ENCODE peak calls at places on chromosomes 12 and 14, in five cellular contexts. U is AG04450, E is fibroblast of lung, M is fibroblast of mammary gland, V is RWPE2. C is an unnamed sample.

GRCh38 chr12:5577239-5577638 is 145.3 kb downstream of the NTF3 start:
- DNase-seq in U (no peak), E (no peak), M (no peak), V (no peak), C (no peak)

GRCh38 chr12:46825526-46826414 is at the start of gene SLC38A4:
- DNase-seq in U (no peak), E (peak; percentile 36), M (peak; percentile 21), V (no peak), C (peak; percentile 64)

GRCh38 chr14:75232597-75232996 is 46.0 kb upstream of the FOS start:
- DNase-seq in U (no peak), E (no peak), M (no peak), V (no peak), C (no peak)

GRCh38 chr14:35414365-35414764 is 9.8 kb upstream of the NFKBIA start:
- DNase-seq in U (no peak), E (peak; percentile 71), M (no peak), V (no peak), C (peak; percentile 40)

GRCh38 chr14:58944226-58944769 is 244.2 kb upstream of the DAAM1 start:
- DNase-seq in U (no peak), E (peak; percentile 7), M (no peak), V (no peak), C (peak; percentile 21)

GRCh38 chr14:103185051-103186027 is 62.1 kb downstream of the TNFAIP2 start:
- DNase-seq in U (no peak), E (no peak), M (peak; percentile 53), V (no peak), C (peak; percentile 25)

GRCh38 chr12:129184066-129184695 is 330.9 kb downstream of the GLT1D1 start:
- DNase-seq in U (no peak), E (peak; percentile 27), M (no peak), V (no peak), C (no peak)

GRCh38 chr14:78240567-78240966 is 70.4 kb downstream of the NRXN3 start:
- DNase-seq in U (no peak), E (no peak), M (no peak), V (no peak), C (no peak)

GRCh38 chr14:62001988-62002387 is 239.8 kb downstream of the SNAPC1 start:
- DNase-seq in U (no peak), E (no peak), M (no peak), V (no peak), C (no peak)

DNA sequence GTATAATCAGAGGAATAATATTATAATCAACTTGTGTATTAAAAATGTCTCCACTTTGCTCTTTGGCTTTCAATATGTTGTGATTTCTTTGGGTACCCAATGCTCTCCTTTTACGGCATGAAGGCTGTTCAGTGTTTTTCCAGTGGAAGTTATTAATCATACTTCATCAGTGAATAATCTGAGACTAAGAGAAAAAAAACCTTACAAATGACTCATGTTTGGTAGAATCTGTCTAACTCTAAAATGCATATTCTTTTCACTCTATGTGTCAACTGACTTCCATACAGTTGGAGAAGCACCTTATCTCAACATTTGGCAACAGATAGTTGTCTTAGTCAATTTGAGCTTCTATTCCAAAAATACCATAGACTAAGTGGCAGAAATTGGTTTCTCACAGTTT is 82.2 kb downstream of the PTPRO start:
- DNase-seq in U (no peak), E (peak; percentile 72), M (peak; percentile 71), V (no peak), C (no peak)
- TF ChIP-seq CTCF in U (no peak), E (no peak), M (no peak), V (no peak), C (no peak)

DNA sequence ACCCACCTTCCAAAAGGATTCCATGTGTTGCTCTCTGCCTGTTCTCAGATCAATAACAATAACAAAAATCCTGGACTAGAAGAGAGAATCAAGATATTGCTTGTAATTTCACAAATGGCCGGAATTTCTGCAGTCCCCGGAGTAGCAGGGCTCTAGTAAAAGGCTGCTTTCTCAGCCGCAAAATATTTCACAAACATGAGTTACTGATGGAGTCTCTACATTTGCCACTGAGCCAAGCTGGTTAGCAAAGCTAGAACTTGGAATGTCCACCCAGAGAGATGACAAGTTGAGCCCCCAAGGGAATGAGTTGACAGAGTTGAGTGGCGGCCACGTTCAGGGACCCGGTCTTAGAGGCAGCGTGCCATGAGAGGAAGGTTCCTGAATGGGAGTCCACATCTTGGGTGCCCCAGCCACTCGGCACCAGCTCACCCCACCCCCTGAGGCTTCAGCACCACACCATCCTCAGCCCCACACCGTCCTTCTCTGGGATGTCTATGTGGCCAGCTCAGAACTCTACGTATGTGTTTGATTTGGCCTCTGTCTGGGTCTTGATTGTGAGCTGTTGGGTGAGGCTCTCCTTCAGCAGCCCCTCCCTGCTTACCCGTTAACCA is 15.9 kb downstream of the FBLN5 start:
- DNase-seq in U (no peak), E (no peak), M (no peak), V (no peak), C (no peak)
- H3K4me3 ChIP-seq in U (no peak overlapping the region), E (no peak overlapping the region), M (no peak overlapping the region), V (no peak overlapping the region), C (no peak overlapping the region)

GRCh38 chr12:17028348-17028747 is 422.4 kb upstream of the LMO3 start:
- DNase-seq in U (no peak), E (no peak), M (no peak), V (no peak), C (no peak)
- TF ChIP-seq CTCF in U (no peak), E (no peak), M (no peak), V (peak; percentile 24), C (no peak)

DNA sequence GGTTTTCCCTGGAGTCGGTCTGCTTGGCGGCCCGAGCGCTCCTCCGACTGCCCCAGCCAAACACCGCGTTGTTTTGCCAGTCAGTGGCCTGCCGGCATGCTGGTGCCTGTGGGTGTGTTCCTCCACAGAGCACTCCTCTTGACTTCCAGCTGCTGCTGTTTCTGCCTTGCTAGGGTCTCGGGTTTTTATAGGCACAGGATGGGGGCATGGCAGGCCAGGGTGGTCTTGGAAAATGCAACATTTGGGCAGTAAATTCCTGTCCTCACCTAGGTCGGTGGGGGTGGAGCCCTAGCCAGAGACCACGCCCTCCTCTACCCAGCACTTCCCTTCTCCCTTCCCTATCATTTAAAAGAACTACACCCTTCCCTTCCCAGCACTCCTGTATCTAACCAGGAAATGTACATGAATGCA is 34.7 kb upstream of the VASH1 start:
- DNase-seq in U (no peak), E (no peak), M (no peak), V (no peak), C (no peak)
- H3K4me3 ChIP-seq in U (no peak overlapping the region), E (no peak overlapping the region), M (no peak overlapping the region), V (no peak overlapping the region), C (no peak overlapping the region)

C was measured in AG10803.